ENCODE peak calls at places on chromosome 17, in four cellular contexts. One of them, this sample, is unnamed.

GRCh38 chr17:30291571-30292489 is at the start of gene BLMH:
- DNase-seq in A549: peak
- DNase-seq in neural crest cell: peak
- DNase-seq in pancreas: peak
- DNase-seq in this sample: peak

GRCh38 chr17:12952012-12952411 is 65.8 kb downstream of the ELAC2 start:
- DNase-seq in neural crest cell: no peak
- DNase-seq in A549: no peak
- DNase-seq in pancreas: no peak
- DNase-seq in this sample: no peak

GRCh38 chr17:46003907-46004748 is 5.1 kb downstream of the STH start:
- DNase-seq in pancreas: peak
- DNase-seq in A549: no peak
- DNase-seq in neural crest cell: no peak
- DNase-seq in this sample: no peak

GRCh38 chr17:55462234-55462633 is 40.6 kb upstream of the MMD start:
- DNase-seq in pancreas: no peak
- DNase-seq in neural crest cell: no peak
- DNase-seq in A549: no peak
- DNase-seq in this sample: no peak

GRCh38 chr17:31314788-31315105 is 893 bp upstream of the EVI2B start:
- DNase-seq in neural crest cell: no peak
- DNase-seq in pancreas: no peak
- DNase-seq in A549: no peak
- DNase-seq in this sample: no peak

GRCh38 chr17:57785032-57785431 is 39.9 kb upstream of the CCDC182 start:
- DNase-seq in A549: no peak
- DNase-seq in pancreas: no peak
- DNase-seq in neural crest cell: no peak
- DNase-seq in this sample: no peak

GRCh38 chr17:80980397-80981061 is 11.1 kb upstream of the CHMP6 start:
- DNase-seq in neural crest cell: no peak
- DNase-seq in A549: peak
- DNase-seq in pancreas: no peak
- DNase-seq in this sample: no peak

GRCh38 chr17:2656293-2656692 is 55.3 kb downstream of the CLUH start:
- DNase-seq in A549: no peak
- DNase-seq in pancreas: no peak
- DNase-seq in neural crest cell: no peak
- DNase-seq in this sample: no peak

GRCh38 chr17:4703330-4703691 is 626 bp downstream of the PELP1 start:
- DNase-seq in neural crest cell: no peak
- DNase-seq in A549: no peak
- DNase-seq in pancreas: no peak
- DNase-seq in this sample: no peak

GRCh38 chr17:3804503-3804931 is 3.5 kb upstream of the ITGAE start:
- DNase-seq in pancreas: no peak
- DNase-seq in A549: no peak
- DNase-seq in neural crest cell: no peak
- DNase-seq in this sample: no peak

GRCh38 chr17:7217113-7217987 is 2.3 kb downstream of the DLG4 start:
- DNase-seq in A549: peak
- DNase-seq in neural crest cell: peak
- DNase-seq in pancreas: peak
- DNase-seq in this sample: peak

GRCh38 chr17:50151041-50151936 is 812 bp upstream of the PPP1R9B start:
- DNase-seq in neural crest cell: peak
- DNase-seq in A549: peak
- DNase-seq in pancreas: peak
- DNase-seq in this sample: peak

GRCh38 chr17:80393961-80394360 is 21.0 kb upstream of the ENDOV start:
- DNase-seq in A549: no peak
- DNase-seq in neural crest cell: no peak
- DNase-seq in pancreas: no peak
- DNase-seq in this sample: no peak

GRCh38 chr17:49210158-49211029 is at the start of the genes ABI3 and GNGT2:
- DNase-seq in neural crest cell: no peak
- DNase-seq in A549: no peak
- DNase-seq in pancreas: no peak
- DNase-seq in this sample: no peak

DNA sequence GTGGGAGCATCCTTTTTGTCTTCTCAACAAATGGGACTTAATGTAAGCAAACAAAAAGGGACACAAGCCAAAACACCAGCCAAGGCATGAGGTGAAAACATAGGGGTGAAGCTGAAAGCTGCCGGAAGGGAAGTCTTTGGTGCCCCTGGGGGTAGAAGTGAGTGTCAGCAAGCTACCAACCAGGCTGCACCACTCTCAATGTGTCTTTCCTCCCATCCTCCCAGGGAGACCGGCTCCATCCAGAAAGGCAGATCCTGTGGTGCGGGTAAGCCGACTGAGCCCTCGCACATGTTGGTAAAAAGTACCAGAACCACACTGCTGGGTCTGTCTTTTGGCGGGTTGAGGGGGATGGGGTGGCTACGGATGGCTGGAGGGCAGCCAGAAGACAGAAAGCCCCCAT is 52.0 kb upstream of the SREBF1 start:
- DNase-seq in A549: no peak
- DNase-seq in neural crest cell: no peak
- DNase-seq in pancreas: no peak
- DNase-seq in this sample: no peak
- TF ChIP-seq CTCF in A549: no peak
- TF ChIP-seq CTCF in neural crest cell: no peak
- TF ChIP-seq CTCF in pancreas: no peak
- TF ChIP-seq CTCF in this sample: no peak

GRCh38 chr17:79026345-79027273 is 2.6 kb downstream of the C1QTNF1 start:
- DNase-seq in A549: peak
- DNase-seq in pancreas: peak
- DNase-seq in neural crest cell: no peak
- DNase-seq in this sample: no peak

GRCh38 chr17:79023180-79023705 is 726 bp upstream of the C1QTNF1 start:
- DNase-seq in pancreas: no peak
- DNase-seq in A549: no peak
- DNase-seq in neural crest cell: no peak
- DNase-seq in this sample: no peak

GRCh38 chr17:79024901-79025737 is 1.1 kb downstream of the C1QTNF1 start:
- DNase-seq in A549: no peak
- DNase-seq in pancreas: no peak
- DNase-seq in neural crest cell: no peak
- DNase-seq in this sample: no peak

GRCh38 chr17:79022507-79022991 is 1.4 kb upstream of the C1QTNF1 start:
- DNase-seq in neural crest cell: no peak
- DNase-seq in pancreas: no peak
- DNase-seq in A549: no peak
- DNase-seq in this sample: no peak

DNA sequence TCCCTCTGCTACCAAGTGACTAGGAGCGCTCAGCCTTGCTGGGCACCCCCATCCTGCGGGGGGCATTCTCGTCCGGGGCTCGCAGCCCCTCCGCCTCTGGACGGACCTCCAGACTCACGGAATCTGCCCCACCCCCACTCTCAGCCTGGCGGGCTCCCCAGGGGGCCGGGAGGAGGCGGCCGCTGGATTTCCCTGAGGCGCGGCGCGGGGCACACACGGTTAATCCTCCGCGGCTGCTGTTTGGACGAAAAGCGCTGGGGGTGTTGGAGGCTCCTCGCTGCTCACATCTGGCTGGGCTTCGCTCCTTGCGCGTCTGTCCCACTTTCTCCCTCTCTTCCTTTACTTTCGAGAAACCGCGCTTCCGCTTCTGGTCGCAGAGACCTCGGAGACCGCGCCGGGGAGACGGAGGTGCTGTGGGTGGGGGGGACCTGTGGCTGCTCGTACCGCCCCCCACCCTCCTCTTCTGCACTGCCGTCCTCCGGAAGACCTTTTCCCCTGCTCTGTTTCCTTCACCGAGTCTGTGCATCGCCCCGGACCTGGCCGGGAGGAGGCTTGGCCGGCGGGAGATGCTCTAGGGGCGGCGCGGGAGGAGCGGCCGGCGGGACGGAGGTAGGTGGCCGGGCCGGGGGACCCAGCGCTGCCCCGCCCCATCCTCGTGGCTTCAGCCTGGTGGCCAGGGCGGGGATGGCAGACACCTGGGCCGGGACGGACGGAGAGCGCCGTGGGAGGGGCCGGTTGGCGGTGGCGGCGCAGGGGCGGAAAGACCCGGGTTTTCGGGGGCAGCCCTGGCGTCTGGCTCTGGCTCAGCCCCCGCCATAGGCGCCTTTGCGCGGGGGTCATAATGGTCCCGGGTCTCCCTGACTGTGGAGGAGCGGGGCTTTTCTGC is at the start of gene C1QTNF1:
- DNase-seq in A549: peak
- DNase-seq in neural crest cell: peak
- DNase-seq in pancreas: no peak
- DNase-seq in this sample: peak
- TF ChIP-seq CTCF in A549: no peak
- TF ChIP-seq CTCF in neural crest cell: peak
- TF ChIP-seq CTCF in pancreas: peak
- TF ChIP-seq CTCF in this sample: peak

DNA sequence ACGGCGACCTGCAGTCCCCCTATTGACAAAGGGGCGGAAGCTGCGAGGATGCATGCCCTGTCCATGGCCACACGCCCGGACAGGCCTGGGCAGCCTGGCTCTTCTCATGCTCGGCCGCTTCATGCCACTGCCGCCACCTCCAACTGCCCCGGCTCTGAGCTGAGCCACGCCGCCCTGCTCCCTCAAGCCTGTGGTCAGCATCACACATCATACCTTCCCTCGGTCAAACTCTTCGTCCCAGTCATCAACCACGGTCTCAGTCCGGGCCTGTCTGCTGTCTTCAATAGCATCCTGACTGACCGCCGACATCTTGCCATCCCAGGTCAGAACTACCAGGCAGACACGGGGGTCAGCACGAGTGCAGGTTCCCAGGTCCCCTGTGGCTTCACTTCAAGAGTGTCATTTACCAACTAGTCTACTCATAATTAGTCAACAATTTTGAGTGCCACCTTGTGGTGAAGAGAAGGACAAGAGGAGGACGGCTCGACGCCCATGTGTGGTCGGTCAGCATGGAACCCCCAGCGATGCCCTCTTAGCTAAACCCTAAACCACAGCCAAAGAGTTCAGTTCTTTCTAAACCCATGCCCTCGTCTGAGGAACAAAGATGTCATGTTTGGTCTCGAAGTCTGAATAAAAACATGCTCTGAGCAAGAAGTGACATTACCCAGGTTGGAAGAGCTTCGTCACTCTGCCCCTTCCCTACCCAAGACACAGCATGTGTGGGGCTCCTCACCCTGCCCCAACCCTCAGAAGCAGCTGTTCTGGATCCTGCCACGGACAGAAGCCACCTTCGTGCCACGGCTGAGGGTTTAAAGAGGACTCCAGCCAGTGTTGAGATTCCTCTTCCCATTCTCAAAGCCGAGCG is 16.9 kb upstream of the CYTH1 start:
- DNase-seq in pancreas: no peak
- DNase-seq in A549: peak
- DNase-seq in neural crest cell: no peak
- DNase-seq in this sample: no peak
- TF ChIP-seq CTCF in pancreas: peak
- TF ChIP-seq CTCF in A549: peak
- TF ChIP-seq CTCF in neural crest cell: peak
- TF ChIP-seq CTCF in this sample: peak

GRCh38 chr17:73492802-73493139 is 151.5 kb downstream of the SDK2 start:
- DNase-seq in neural crest cell: no peak
- DNase-seq in A549: no peak
- DNase-seq in pancreas: no peak
- DNase-seq in this sample: peak

GRCh38 chr17:73491648-73492047 is 152.6 kb downstream of the SDK2 start:
- DNase-seq in pancreas: no peak
- DNase-seq in neural crest cell: no peak
- DNase-seq in A549: no peak
- DNase-seq in this sample: no peak

GRCh38 chr17:73493212-73493814 is 150.9 kb downstream of the SDK2 start:
- DNase-seq in A549: no peak
- DNase-seq in pancreas: no peak
- DNase-seq in neural crest cell: no peak
- DNase-seq in this sample: no peak

GRCh38 chr17:73490851-73491250 is 153.4 kb downstream of the SDK2 start:
- DNase-seq in pancreas: no peak
- DNase-seq in A549: no peak
- DNase-seq in neural crest cell: no peak
- DNase-seq in this sample: no peak

GRCh38 chr17:73492125-73492801 is 152.0 kb downstream of the SDK2 start:
- DNase-seq in neural crest cell: no peak
- DNase-seq in pancreas: no peak
- DNase-seq in A549: no peak
- DNase-seq in this sample: no peak
- TF ChIP-seq CTCF in neural crest cell: no peak
- TF ChIP-seq CTCF in pancreas: no peak
- TF ChIP-seq CTCF in A549: no peak
- TF ChIP-seq CTCF in this sample: no peak